ENCODE peak calls at places on chromosomes 4 and X, in eight cellular contexts. G is cerebellar cortex, Y is ovary, T is psoas muscle, Z is left lung, R is posterior cingulate gyrus, W is foreskin fibroblast, D is nucleus accumbens. L is an unnamed sample.

GRCh38 chr4:109827672-109828071 is at the start of gene RRH:
- DNase-seq in Z (no peak), D (no peak), G (no peak), T (no peak), Y (no peak), W (no peak), R (no peak), L (no peak)

GRCh38 chr4:62644372-62644771 is 1444.2 kb downstream of the ADGRL3 start:
- DNase-seq in T (no peak), R (no peak), W (no peak), D (no peak), Z (no peak), Y (no peak), G (peak), L (no peak)

GRCh38 chr4:15956179-15956850 is 6.7 kb downstream of the FGFBP2 start:
- DNase-seq in Y (peak), T (peak), W (peak), R (no peak), G (peak), Z (peak), D (peak), L (no peak)

GRCh38 chrX:63275127-63275526 is 76.0 kb downstream of the SPIN4 start:
- DNase-seq in T (no peak), G (peak), D (no peak), R (peak), Z (no peak), W (peak), Y (no peak), L (no peak)

GRCh38 chrX:63012574-63012973 is 338.6 kb downstream of the SPIN4 start:
- DNase-seq in R (no peak), W (no peak), T (no peak), G (no peak), Y (no peak), D (no peak), Z (no peak), L (no peak)

GRCh38 chrX:106247162-106247561 is 79.1 kb downstream of the PWWP3B start:
- DNase-seq in Y (no peak), D (no peak), R (no peak), Z (no peak), W (peak), G (no peak), T (no peak), L (no peak)

GRCh38 chr4:109010534-109010933 is 247.7 kb upstream of the ETNPPL start:
- DNase-seq in Z (no peak), R (no peak), W (no peak), G (no peak), T (no peak), Y (no peak), D (no peak), L (no peak)

GRCh38 chr4:3045500-3045850 is 28.9 kb downstream of the HTT-AS start:
- DNase-seq in Z (peak), R (no peak), T (peak), W (peak), D (no peak), G (no peak), Y (no peak), L (no peak)

GRCh38 chrX:56564182-56564885 is 907 bp downstream of the UBQLN2 start:
- DNase-seq in D (peak), R (peak), W (peak), G (peak), Y (peak), T (peak), Z (no peak), L (no peak)

GRCh38 chr4:183391204-183391603 is 53.2 kb upstream of the CDKN2AIP start:
- DNase-seq in W (no peak), Z (no peak), G (no peak), T (no peak), D (no peak), Y (no peak), R (no peak), L (no peak)

GRCh38 chr4:117574085-117574484 is 460.2 kb upstream of the NDST3 start:
- DNase-seq in R (no peak), W (no peak), Y (no peak), G (no peak), D (no peak), T (no peak), Z (no peak), L (no peak)

GRCh38 chrX:63855896-63856295 is 70.9 kb upstream of the ARHGEF9 start:
- DNase-seq in R (no peak), T (no peak), G (no peak), W (peak), D (no peak), Z (no peak), Y (no peak), L (no peak)

GRCh38 chr4:114780205-114780604 is 181.6 kb downstream of the UGT8 start:
- DNase-seq in G (peak), Z (no peak), D (no peak), T (no peak), R (no peak), W (peak), Y (no peak), L (no peak)

GRCh38 chrX:86946569-86946968 is 571.0 kb upstream of the KLHL4 start:
- DNase-seq in T (no peak), D (no peak), R (no peak), G (peak), Y (no peak), Z (no peak), W (no peak), L (no peak)

GRCh38 chr4:124854968-124855367 is 142.4 kb upstream of the ANKRD50 start:
- DNase-seq in Z (no peak), W (peak), Y (no peak), D (no peak), G (no peak), R (no peak), T (no peak), L (no peak)

GRCh38 chr4:124018383-124019317 is 622.1 kb downstream of the SPRY1 start:
- DNase-seq in T (peak), G (peak), W (peak), R (no peak), D (no peak), Y (peak), Z (peak), L (no peak)

GRCh38 chrX:81195712-81196111 is 6.0 kb downstream of the HMGN5 start:
- DNase-seq in R (no peak), Y (no peak), Z (no peak), W (peak), T (no peak), G (peak), D (peak), L (peak)

GRCh38 chrX:2631743-2632532 is 59.2 kb upstream of the CD99 start:
- DNase-seq in G (no peak), D (no peak), Y (no peak), Z (no peak), W (no peak), T (no peak), R (no peak), L (no peak)

L was measured in caudate nucleus.